ENCODE peak calls at places on chromosomes 4 and X, in five cellular contexts. B is spleen, W is NCI-H460, M is Caki2, I is EL. J is an unnamed sample.

GRCh38 chr4:115920637-115921036 is 807.2 kb upstream of the NDST4 start:
- DNase-seq in B (no peak), W (no peak), M (no peak), I (no peak), J (no peak)

GRCh38 chr4:8703857-8704495 is 111.4 kb downstream of the CPZ start:
- DNase-seq in B (peak), W (no peak), M (no peak), I (no peak), J (peak)

GRCh38 chr4:145618210-145618911 is 824 bp upstream of the MMAA start:
- DNase-seq in B (peak), W (no peak), M (no peak), I (peak), J (no peak)

GRCh38 chr4:137961051-137961438 is 281.1 kb downstream of the SLC7A11 start:
- DNase-seq in B (no peak), W (no peak), M (no peak), I (peak), J (no peak)

GRCh38 chr4:19213388-19213787 is 1038.3 kb upstream of the SLIT2 start:
- DNase-seq in B (no peak), W (no peak), M (peak), I (peak), J (no peak)

GRCh38 chr4:116953947-116954346 is 131.4 kb downstream of the TRAM1L1 start:
- DNase-seq in B (no peak), W (no peak), M (no peak), I (no peak), J (no peak)

GRCh38 chrX:3320471-3321046 is 25.9 kb downstream of the MXRA5 start:
- DNase-seq in B (no peak), W (no peak), M (no peak), I (peak), J (no peak)

GRCh38 chr4:155679343-155679742 is 12.7 kb downstream of the GUCY1A1 start:
- DNase-seq in B (no peak), W (no peak), M (peak), I (no peak), J (no peak)

GRCh38 chr4:140061883-140062282 is 92.1 kb downstream of the MAML3 start:
- DNase-seq in B (no peak), W (no peak), M (no peak), I (no peak), J (no peak)

GRCh38 chrX:20267924-20268701 is 1.4 kb upstream of the RPS6KA3 start:
- DNase-seq in B (peak), W (no peak), M (no peak), I (no peak), J (peak)

GRCh38 chrX:56963377-56963776 is 32.0 kb downstream of the SPIN3 start:
- DNase-seq in B (no peak), W (no peak), M (no peak), I (no peak), J (no peak)

GRCh38 chrX:136159615-136160025 is 12.3 kb downstream of the FHL1 start:
- DNase-seq in B (no peak), W (no peak), M (no peak), I (no peak), J (no peak)

GRCh38 chr4:164023214-164023613 is 528.7 kb downstream of the TMA16 start:
- DNase-seq in B (no peak), W (no peak), M (no peak), I (no peak), J (no peak)

GRCh38 chr4:56958111-56958517 is 19.3 kb downstream of the NOA1 start:
- DNase-seq in B (no peak), W (peak), M (no peak), I (peak), J (no peak)